ENCODE peak calls at places on chromosomes 5 and 9, in five cellular contexts. One of them, this sample, is unnamed.

GRCh38 chr5:59656351-59657254 is 236.9 kb downstream of the PDE4D start:
- DNase-seq in stimulated activated CD4-positive, alpha-beta T cell treated with anti-CD3 and anti-CD28 coated beads, Interleukin-15, amount 100 ng/mL, for 24 hours: no peak
- DNase-seq in CD8-positive, alpha-beta T cell: no peak
- DNase-seq in AG08396: no peak
- DNase-seq in GM18507: no peak
- DNase-seq in this sample: no peak

GRCh38 chr5:126359884-126360283 is 63.3 kb upstream of the GRAMD2B start:
- DNase-seq in stimulated activated CD4-positive, alpha-beta T cell treated with anti-CD3 and anti-CD28 coated beads, Interleukin-15, amount 100 ng/mL, for 24 hours: no peak
- DNase-seq in CD8-positive, alpha-beta T cell: no peak
- DNase-seq in AG08396: no peak
- DNase-seq in GM18507: no peak
- DNase-seq in this sample: peak

GRCh38 chr9:134895849-134896833 is 15.5 kb downstream of the FCN2 start:
- DNase-seq in CD8-positive, alpha-beta T cell: no peak
- DNase-seq in AG08396: peak
- DNase-seq in stimulated activated CD4-positive, alpha-beta T cell treated with anti-CD3 and anti-CD28 coated beads, Interleukin-15, amount 100 ng/mL, for 24 hours: no peak
- DNase-seq in GM18507: no peak
- DNase-seq in this sample: no peak

GRCh38 chr5:177539411-177539810 is 15.0 kb downstream of the FAM193B start:
- DNase-seq in AG08396: peak
- DNase-seq in GM18507: no peak
- DNase-seq in CD8-positive, alpha-beta T cell: no peak
- DNase-seq in stimulated activated CD4-positive, alpha-beta T cell treated with anti-CD3 and anti-CD28 coated beads, Interleukin-15, amount 100 ng/mL, for 24 hours: no peak
- DNase-seq in this sample: no peak

GRCh38 chr5:149546974-149547373 is 4.3 kb downstream of the CSNK1A1 start:
- DNase-seq in GM18507: no peak
- DNase-seq in stimulated activated CD4-positive, alpha-beta T cell treated with anti-CD3 and anti-CD28 coated beads, Interleukin-15, amount 100 ng/mL, for 24 hours: no peak
- DNase-seq in AG08396: no peak
- DNase-seq in CD8-positive, alpha-beta T cell: no peak
- DNase-seq in this sample: no peak

GRCh38 chr5:112208699-112209615 is 210.1 kb downstream of the EPB41L4A start:
- DNase-seq in CD8-positive, alpha-beta T cell: no peak
- DNase-seq in GM18507: no peak
- DNase-seq in AG08396: no peak
- DNase-seq in stimulated activated CD4-positive, alpha-beta T cell treated with anti-CD3 and anti-CD28 coated beads, Interleukin-15, amount 100 ng/mL, for 24 hours: no peak
- DNase-seq in this sample: no peak

GRCh38 chr9:111975709-111976108 is 79.1 kb downstream of the UGCG start:
- DNase-seq in CD8-positive, alpha-beta T cell: no peak
- DNase-seq in stimulated activated CD4-positive, alpha-beta T cell treated with anti-CD3 and anti-CD28 coated beads, Interleukin-15, amount 100 ng/mL, for 24 hours: peak
- DNase-seq in AG08396: no peak
- DNase-seq in GM18507: no peak
- DNase-seq in this sample: peak

GRCh38 chr5:178993236-178993765 is 1.8 kb downstream of the GRM6 start:
- DNase-seq in stimulated activated CD4-positive, alpha-beta T cell treated with anti-CD3 and anti-CD28 coated beads, Interleukin-15, amount 100 ng/mL, for 24 hours: no peak
- DNase-seq in GM18507: no peak
- DNase-seq in CD8-positive, alpha-beta T cell: no peak
- DNase-seq in AG08396: no peak
- DNase-seq in this sample: no peak

GRCh38 chr5:181222630-181223040 is 446 bp upstream of the TRIM41 start:
- DNase-seq in GM18507: no peak
- DNase-seq in CD8-positive, alpha-beta T cell: no peak
- DNase-seq in AG08396: no peak
- DNase-seq in stimulated activated CD4-positive, alpha-beta T cell treated with anti-CD3 and anti-CD28 coated beads, Interleukin-15, amount 100 ng/mL, for 24 hours: no peak
- DNase-seq in this sample: no peak

GRCh38 chr5:35405938-35406337 is 175.7 kb upstream of the PRLR start:
- DNase-seq in GM18507: no peak
- DNase-seq in stimulated activated CD4-positive, alpha-beta T cell treated with anti-CD3 and anti-CD28 coated beads, Interleukin-15, amount 100 ng/mL, for 24 hours: no peak
- DNase-seq in AG08396: no peak
- DNase-seq in CD8-positive, alpha-beta T cell: no peak
- DNase-seq in this sample: no peak

GRCh38 chr9:79711874-79712273 is 140.1 kb downstream of the TLE4 start:
- DNase-seq in AG08396: no peak
- DNase-seq in GM18507: no peak
- DNase-seq in CD8-positive, alpha-beta T cell: no peak
- DNase-seq in stimulated activated CD4-positive, alpha-beta T cell treated with anti-CD3 and anti-CD28 coated beads, Interleukin-15, amount 100 ng/mL, for 24 hours: no peak
- DNase-seq in this sample: no peak

GRCh38 chr9:81804306-81804705 is 115.0 kb upstream of the TLE1 start:
- DNase-seq in GM18507: no peak
- DNase-seq in CD8-positive, alpha-beta T cell: no peak
- DNase-seq in stimulated activated CD4-positive, alpha-beta T cell treated with anti-CD3 and anti-CD28 coated beads, Interleukin-15, amount 100 ng/mL, for 24 hours: no peak
- DNase-seq in AG08396: peak
- DNase-seq in this sample: no peak

GRCh38 chr5:58150936-58151335 is 308.9 kb downstream of the PLK2 start:
- DNase-seq in GM18507: no peak
- DNase-seq in CD8-positive, alpha-beta T cell: no peak
- DNase-seq in AG08396: no peak
- DNase-seq in stimulated activated CD4-positive, alpha-beta T cell treated with anti-CD3 and anti-CD28 coated beads, Interleukin-15, amount 100 ng/mL, for 24 hours: no peak
- DNase-seq in this sample: no peak

GRCh38 chr5:179258001-179258921 is 87.0 kb downstream of the ADAMTS2 start:
- DNase-seq in AG08396: no peak
- DNase-seq in GM18507: no peak
- DNase-seq in CD8-positive, alpha-beta T cell: no peak
- DNase-seq in stimulated activated CD4-positive, alpha-beta T cell treated with anti-CD3 and anti-CD28 coated beads, Interleukin-15, amount 100 ng/mL, for 24 hours: no peak
- DNase-seq in this sample: no peak

GRCh38 chr5:54821445-54822330 is 163.7 kb downstream of the ESM1 start:
- DNase-seq in GM18507: no peak
- DNase-seq in AG08396: no peak
- DNase-seq in CD8-positive, alpha-beta T cell: no peak
- DNase-seq in stimulated activated CD4-positive, alpha-beta T cell treated with anti-CD3 and anti-CD28 coated beads, Interleukin-15, amount 100 ng/mL, for 24 hours: no peak
- DNase-seq in this sample: no peak

GRCh38 chr9:121453232-121453892 is 46.3 kb downstream of the GGTA1 start:
- DNase-seq in GM18507: no peak
- DNase-seq in CD8-positive, alpha-beta T cell: no peak
- DNase-seq in AG08396: no peak
- DNase-seq in stimulated activated CD4-positive, alpha-beta T cell treated with anti-CD3 and anti-CD28 coated beads, Interleukin-15, amount 100 ng/mL, for 24 hours: no peak
- DNase-seq in this sample: no peak

GRCh38 chr9:105053209-105053652 is 125.3 kb upstream of the ABCA1 start:
- DNase-seq in CD8-positive, alpha-beta T cell: no peak
- DNase-seq in AG08396: no peak
- DNase-seq in stimulated activated CD4-positive, alpha-beta T cell treated with anti-CD3 and anti-CD28 coated beads, Interleukin-15, amount 100 ng/mL, for 24 hours: peak
- DNase-seq in GM18507: no peak
- DNase-seq in this sample: peak

GRCh38 chr9:121952611-121953010 is 140.5 kb downstream of the TTLL11 start:
- DNase-seq in GM18507: no peak
- DNase-seq in stimulated activated CD4-positive, alpha-beta T cell treated with anti-CD3 and anti-CD28 coated beads, Interleukin-15, amount 100 ng/mL, for 24 hours: no peak
- DNase-seq in AG08396: no peak
- DNase-seq in CD8-positive, alpha-beta T cell: no peak
- DNase-seq in this sample: no peak

GRCh38 chr9:81814404-81814793 is 113.8 kb upstream of the SPATA31D4 start:
- DNase-seq in stimulated activated CD4-positive, alpha-beta T cell treated with anti-CD3 and anti-CD28 coated beads, Interleukin-15, amount 100 ng/mL, for 24 hours: no peak
- DNase-seq in AG08396: no peak
- DNase-seq in CD8-positive, alpha-beta T cell: no peak
- DNase-seq in GM18507: no peak
- DNase-seq in this sample: no peak

GRCh38 chr9:134413890-134414731 is 87.9 kb downstream of the RXRA start:
- DNase-seq in CD8-positive, alpha-beta T cell: no peak
- DNase-seq in stimulated activated CD4-positive, alpha-beta T cell treated with anti-CD3 and anti-CD28 coated beads, Interleukin-15, amount 100 ng/mL, for 24 hours: no peak
- DNase-seq in AG08396: peak
- DNase-seq in GM18507: no peak
- DNase-seq in this sample: no peak

GRCh38 chr5:41112486-41113455 is 41.6 kb upstream of the MROH2B start:
- DNase-seq in CD8-positive, alpha-beta T cell: no peak
- DNase-seq in AG08396: peak
- DNase-seq in GM18507: no peak
- DNase-seq in stimulated activated CD4-positive, alpha-beta T cell treated with anti-CD3 and anti-CD28 coated beads, Interleukin-15, amount 100 ng/mL, for 24 hours: no peak
- DNase-seq in this sample: no peak

GRCh38 chr5:150703767-150704166 is 2.9 kb upstream of the RBM22 start:
- DNase-seq in GM18507: no peak
- DNase-seq in CD8-positive, alpha-beta T cell: no peak
- DNase-seq in AG08396: no peak
- DNase-seq in stimulated activated CD4-positive, alpha-beta T cell treated with anti-CD3 and anti-CD28 coated beads, Interleukin-15, amount 100 ng/mL, for 24 hours: no peak
- DNase-seq in this sample: no peak